ENCODE peak calls at places on chromosomes 13 and 19, in five cellular contexts. One of them, this sample, is unnamed.

GRCh38 chr13:49840266-49840665 is 47.8 kb upstream of the KPNA3 start:
- DNase-seq in HCT116: no peak
- DNase-seq in H1: no peak
- DNase-seq in SK-N-SH: no peak
- DNase-seq in HepG2: peak; percentile 61
- DNase-seq in this sample: no peak

GRCh38 chr13:24183741-24184182 is 23.2 kb downstream of the SPATA13 start:
- DNase-seq in HCT116: no peak
- DNase-seq in H1: no peak
- DNase-seq in SK-N-SH: no peak
- DNase-seq in HepG2: peak; percentile 85
- DNase-seq in this sample: no peak

GRCh38 chr13:30088312-30088855 is 219.0 kb downstream of the KATNAL1 start:
- DNase-seq in HCT116: no peak
- DNase-seq in H1: no peak
- DNase-seq in SK-N-SH: no peak
- DNase-seq in HepG2: no peak
- DNase-seq in this sample: no peak

GRCh38 chr19:54608792-54609191 is 15.4 kb downstream of the LILRA1 start:
- DNase-seq in HCT116: no peak
- DNase-seq in H1: no peak
- DNase-seq in SK-N-SH: no peak
- DNase-seq in HepG2: no peak
- DNase-seq in this sample: no peak

GRCh38 chr19:39677931-39678889 is 22.5 kb downstream of the LGALS16 start:
- DNase-seq in HCT116: no peak
- DNase-seq in H1: no peak
- DNase-seq in SK-N-SH: no peak
- DNase-seq in HepG2: peak; percentile 71
- DNase-seq in this sample: peak; percentile 34

GRCh38 chr13:108031859-108032258 is 183.5 kb downstream of the LIG4 start:
- DNase-seq in HCT116: no peak
- DNase-seq in H1: no peak
- DNase-seq in SK-N-SH: no peak
- DNase-seq in HepG2: no peak
- DNase-seq in this sample: no peak

GRCh38 chr13:35832551-35832950 is 298.6 kb downstream of the DCLK1 start:
- DNase-seq in HCT116: no peak
- DNase-seq in H1: no peak
- DNase-seq in SK-N-SH: no peak
- DNase-seq in HepG2: no peak
- DNase-seq in this sample: no peak

GRCh38 chr13:79642596-79642995 is 161.6 kb downstream of the NDFIP2 start:
- DNase-seq in HCT116: no peak
- DNase-seq in H1: no peak
- DNase-seq in SK-N-SH: no peak
- DNase-seq in HepG2: no peak
- DNase-seq in this sample: no peak

GRCh38 chr19:33235269-33235995 is 9.8 kb upstream of the SLC7A10 start:
- DNase-seq in HCT116: peak; percentile 57
- DNase-seq in H1: peak; percentile 70
- DNase-seq in SK-N-SH: peak; percentile 91
- DNase-seq in HepG2: peak; percentile 78
- DNase-seq in this sample: peak; percentile 83

GRCh38 chr13:38970380-38971051 is 20.1 kb downstream of the STOML3 start:
- DNase-seq in HCT116: no peak
- DNase-seq in H1: no peak
- DNase-seq in SK-N-SH: peak; percentile 3
- DNase-seq in HepG2: no peak
- DNase-seq in this sample: no peak

GRCh38 chr19:2059422-2060201 is 8.6 kb upstream of the MKNK2 start:
- DNase-seq in HCT116: peak; percentile 83
- DNase-seq in H1: no peak
- DNase-seq in SK-N-SH: peak; percentile 59
- DNase-seq in HepG2: peak; percentile 89
- DNase-seq in this sample: no peak

GRCh38 chr13:49466240-49466914 is 22.3 kb downstream of the SETDB2 start:
- DNase-seq in HCT116: no peak
- DNase-seq in H1: no peak
- DNase-seq in SK-N-SH: no peak
- DNase-seq in HepG2: peak; percentile 87
- DNase-seq in this sample: no peak

GRCh38 chr19:5001547-5002131 is 32.7 kb downstream of the KDM4B start:
- DNase-seq in HCT116: peak; percentile 32
- DNase-seq in H1: no peak
- DNase-seq in SK-N-SH: peak; percentile 69
- DNase-seq in HepG2: peak; percentile 58
- DNase-seq in this sample: peak; percentile 76

GRCh38 chr13:28173793-28174192 is 35.4 kb downstream of the PAN3 start:
- DNase-seq in HCT116: no peak
- DNase-seq in H1: no peak
- DNase-seq in SK-N-SH: no peak
- DNase-seq in HepG2: no peak
- DNase-seq in this sample: peak; percentile 20

GRCh38 chr19:40862785-40863184 is 12.5 kb upstream of the CYP2A6 start:
- DNase-seq in HCT116: no peak
- DNase-seq in H1: no peak
- DNase-seq in SK-N-SH: no peak
- DNase-seq in HepG2: no peak
- DNase-seq in this sample: peak; percentile 35

GRCh38 chr19:1882089-1882785 is 3.1 kb downstream of the ABHD17A start:
- DNase-seq in HCT116: no peak
- DNase-seq in H1: no peak
- DNase-seq in SK-N-SH: no peak
- DNase-seq in HepG2: no peak
- DNase-seq in this sample: no peak

GRCh38 chr13:106373304-106373988 is 162.0 kb downstream of the EFNB2 start:
- DNase-seq in HCT116: no peak
- DNase-seq in H1: no peak
- DNase-seq in SK-N-SH: no peak
- DNase-seq in HepG2: no peak
- DNase-seq in this sample: no peak

GRCh38 chr19:55503447-55504251 is 15.4 kb downstream of the SSC5D start:
- DNase-seq in HCT116: peak; percentile 89
- DNase-seq in H1: peak; percentile 78
- DNase-seq in SK-N-SH: peak; percentile 99
- DNase-seq in HepG2: peak; percentile 64
- DNase-seq in this sample: peak; percentile 95

GRCh38 chr13:92896842-92897241 is 329.8 kb upstream of the GPC6 start:
- DNase-seq in HCT116: no peak
- DNase-seq in H1: no peak
- DNase-seq in SK-N-SH: peak; percentile 2
- DNase-seq in HepG2: peak; percentile 37
- DNase-seq in this sample: peak; percentile 35

GRCh38 chr13:23087884-23088283 is 92.9 kb upstream of the SGCG start:
- DNase-seq in HCT116: peak; percentile 35
- DNase-seq in H1: no peak
- DNase-seq in SK-N-SH: peak; percentile 34
- DNase-seq in HepG2: peak; percentile 23
- DNase-seq in this sample: peak; percentile 45

GRCh38 chr13:58843567-58843966 is 1212.0 kb downstream of the PCDH17 start:
- DNase-seq in HCT116: no peak
- DNase-seq in H1: no peak
- DNase-seq in SK-N-SH: no peak
- DNase-seq in HepG2: peak; percentile 1
- DNase-seq in this sample: peak; percentile 28

GRCh38 chr13:37488682-37489081 is 109.9 kb downstream of the POSTN start:
- DNase-seq in HCT116: no peak
- DNase-seq in H1: no peak
- DNase-seq in SK-N-SH: no peak
- DNase-seq in HepG2: no peak
- DNase-seq in this sample: no peak

GRCh38 chr19:16441661-16442071 is 30.1 kb downstream of the EPS15L1 start:
- DNase-seq in HCT116: no peak
- DNase-seq in H1: no peak
- DNase-seq in SK-N-SH: peak; percentile 75
- DNase-seq in HepG2: no peak
- DNase-seq in this sample: no peak

GRCh38 chr19:53966931-53967330 is 4.2 kb downstream of the CACNG8 start:
- DNase-seq in HCT116: no peak
- DNase-seq in H1: no peak
- DNase-seq in SK-N-SH: no peak
- DNase-seq in HepG2: no peak
- DNase-seq in this sample: no peak

GRCh38 chr13:31043891-31044657 is 111.6 kb downstream of the TEX26 start:
- DNase-seq in HCT116: peak; percentile 78
- DNase-seq in H1: peak; percentile 72
- DNase-seq in SK-N-SH: peak; percentile 83
- DNase-seq in HepG2: peak; percentile 57
- DNase-seq in this sample: peak; percentile 80

GRCh38 chr13:51125495-51126226 is 14.6 kb upstream of the C13orf42 start:
- DNase-seq in HCT116: peak; percentile 60
- DNase-seq in H1: peak; percentile 43
- DNase-seq in SK-N-SH: peak; percentile 73
- DNase-seq in HepG2: peak; percentile 63
- DNase-seq in this sample: peak; percentile 75

GRCh38 chr19:17989425-17990094 is 18.4 kb upstream of the ARRDC2 start:
- DNase-seq in HCT116: no peak
- DNase-seq in H1: no peak
- DNase-seq in SK-N-SH: no peak
- DNase-seq in HepG2: no peak
- DNase-seq in this sample: no peak

GRCh38 chr13:80945328-80945727 is 604.4 kb upstream of the SPRY2 start:
- DNase-seq in HCT116: no peak
- DNase-seq in H1: peak; percentile 25
- DNase-seq in SK-N-SH: peak; percentile 12
- DNase-seq in HepG2: peak; percentile 71
- DNase-seq in this sample: no peak

GRCh38 chr19:56958428-56958827 is 117.9 kb upstream of the PEG3 start:
- DNase-seq in HCT116: no peak
- DNase-seq in H1: no peak
- DNase-seq in SK-N-SH: no peak
- DNase-seq in HepG2: no peak
- DNase-seq in this sample: no peak

GRCh38 chr13:20796791-20797513 is 23.2 kb upstream of the EEF1AKMT1 start:
- DNase-seq in HCT116: no peak
- DNase-seq in H1: no peak
- DNase-seq in SK-N-SH: no peak
- DNase-seq in HepG2: no peak
- DNase-seq in this sample: no peak
- TF ChIP-seq JUND in HCT116: no peak
- TF ChIP-seq JUND in H1: no peak
- TF ChIP-seq JUND in SK-N-SH: no peak
- TF ChIP-seq JUND in HepG2: no peak
- TF ChIP-seq JUND in this sample: no peak

DNA sequence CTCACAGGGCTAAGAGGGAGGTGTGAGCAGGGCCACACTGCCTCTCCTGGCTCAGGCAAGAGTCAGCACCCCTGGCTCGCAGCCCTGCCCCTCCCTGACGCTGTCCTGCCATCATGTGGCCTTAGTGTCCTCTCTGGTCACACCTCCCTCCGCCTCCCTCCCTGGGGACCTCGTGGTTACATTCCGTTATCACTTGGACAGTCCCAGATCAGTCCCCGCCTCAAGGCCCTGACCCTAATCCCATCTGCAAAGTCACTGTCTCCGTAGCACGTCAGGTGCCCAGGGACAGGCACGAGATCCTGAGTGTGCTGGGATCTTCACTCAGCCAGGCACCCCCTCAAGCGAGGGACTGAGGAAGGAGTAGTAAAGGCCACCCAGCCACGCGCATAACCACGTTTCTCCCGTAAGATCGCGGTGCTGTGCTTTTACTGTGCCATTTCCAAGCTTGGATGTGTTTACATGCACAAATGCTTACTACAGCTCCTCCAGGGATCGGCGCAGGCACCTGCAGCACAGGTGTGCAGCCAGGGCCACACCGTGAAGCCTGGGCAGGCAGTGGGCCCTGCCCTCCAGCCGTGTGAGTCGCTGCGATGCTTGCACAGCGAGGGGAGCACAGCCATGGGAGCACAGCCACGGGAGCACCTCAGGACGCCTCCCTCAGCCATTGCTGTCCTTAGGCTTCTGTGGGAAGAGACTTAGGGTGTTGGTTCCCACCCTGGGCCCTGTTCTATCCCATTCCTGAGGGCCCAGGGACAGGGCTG is 10.7 kb upstream of the TMEM255B start:
- DNase-seq in HCT116: no peak
- DNase-seq in H1: no peak
- DNase-seq in SK-N-SH: no peak
- DNase-seq in HepG2: peak; percentile 57
- DNase-seq in this sample: no peak
- TF ChIP-seq JUND in HCT116: no peak
- TF ChIP-seq JUND in H1: no peak
- TF ChIP-seq JUND in SK-N-SH: no peak
- TF ChIP-seq JUND in HepG2: no peak
- TF ChIP-seq JUND in this sample: no peak

DNA sequence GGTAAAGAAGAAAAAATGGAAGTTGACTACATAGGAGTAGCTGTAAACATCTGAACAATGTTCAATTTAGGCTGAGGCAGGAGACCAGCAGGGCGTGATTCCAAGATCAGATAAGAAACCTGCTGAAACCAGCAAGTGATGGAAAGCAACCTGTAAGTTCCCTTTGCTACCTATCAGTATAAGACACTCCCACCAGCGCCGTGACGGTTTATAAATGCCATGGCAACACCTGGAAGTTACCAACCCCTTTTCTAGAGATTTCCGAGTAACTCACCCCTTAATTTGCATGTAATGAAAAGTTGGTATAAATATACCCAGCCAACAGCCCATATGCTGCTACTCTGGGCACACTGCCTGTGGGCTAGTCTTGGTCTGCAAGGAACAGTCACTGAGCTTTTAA is 1.1 kb upstream of the ZNF45 start:
- DNase-seq in HCT116: no peak
- DNase-seq in H1: no peak
- DNase-seq in SK-N-SH: no peak
- DNase-seq in HepG2: no peak
- DNase-seq in this sample: peak; percentile 27
- TF ChIP-seq JUND in HCT116: no peak
- TF ChIP-seq JUND in H1: no peak
- TF ChIP-seq JUND in SK-N-SH: no peak
- TF ChIP-seq JUND in HepG2: no peak
- TF ChIP-seq JUND in this sample: no peak

GRCh38 chr13:104750377-104750776 is 1684.2 kb upstream of the SLC10A2 start:
- DNase-seq in HCT116: no peak
- DNase-seq in H1: no peak
- DNase-seq in SK-N-SH: no peak
- DNase-seq in HepG2: no peak
- DNase-seq in this sample: no peak
- TF ChIP-seq JUND in HCT116: no peak
- TF ChIP-seq JUND in H1: no peak
- TF ChIP-seq JUND in SK-N-SH: no peak
- TF ChIP-seq JUND in HepG2: no peak
- TF ChIP-seq JUND in this sample: no peak

DNA sequence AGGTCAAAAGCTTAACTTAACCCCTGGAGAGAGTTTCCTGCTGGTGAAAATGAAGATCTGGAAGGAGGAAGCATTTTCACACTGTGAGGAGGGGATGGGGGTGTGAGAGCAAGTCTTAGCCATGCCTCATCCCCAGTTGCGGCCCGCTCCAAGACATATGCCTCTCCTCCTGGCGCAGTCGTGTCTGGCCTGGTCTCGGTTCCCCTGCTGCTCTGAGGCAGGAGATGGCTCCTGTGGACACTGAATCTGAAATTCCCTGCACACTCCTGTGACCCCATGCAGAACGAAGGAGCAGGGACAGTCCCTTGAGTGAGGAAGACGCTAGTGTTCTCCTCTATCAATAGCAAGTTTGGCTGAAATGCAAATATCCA is 350 bp upstream of the ZNF69 start:
- DNase-seq in HCT116: no peak
- DNase-seq in H1: no peak
- DNase-seq in SK-N-SH: no peak
- DNase-seq in HepG2: no peak
- DNase-seq in this sample: no peak
- TF ChIP-seq JUND in HCT116: no peak
- TF ChIP-seq JUND in H1: no peak
- TF ChIP-seq JUND in SK-N-SH: no peak
- TF ChIP-seq JUND in HepG2: no peak
- TF ChIP-seq JUND in this sample: no peak

This sample was measured in T47D.